ENCODE peak calls at places on chromosomes 1 and 21, in four cellular contexts. D, C, V and L are unnamed samples.

GRCh38 chr1:11473635-11474034 is 5.3 kb upstream of the DISP3 start:
- DNase-seq in D (peak), C (no peak), V (no peak), L (no peak)

GRCh38 chr1:22383526-22384291 is 67.9 kb upstream of the ZBTB40 start:
- DNase-seq in D (peak), C (no peak), V (no peak), L (no peak)

GRCh38 chr1:185474440-185475149 is 157.6 kb upstream of the IVNS1ABP start:
- DNase-seq in D (no peak), C (no peak), V (no peak), L (no peak)

GRCh38 chr1:246961939-246962373 is 30.2 kb upstream of the AHCTF1 start:
- DNase-seq in D (no peak), C (no peak), V (no peak), L (no peak)

GRCh38 chr1:109901508-109902145 is 9.0 kb upstream of the CSF1 start:
- DNase-seq in D (peak), C (no peak), V (no peak), L (no peak)

GRCh38 chr1:56627636-56628039 is 17.5 kb upstream of the PRKAA2 start:
- DNase-seq in D (no peak), C (no peak), V (no peak), L (no peak)

GRCh38 chr1:55005351-55006140 is 6.8 kb downstream of the BSND start:
- DNase-seq in D (peak), C (no peak), V (no peak), L (no peak)

GRCh38 chr1:181061891-181062777 is 26.4 kb upstream of the IER5 start:
- DNase-seq in D (no peak), C (peak), V (no peak), L (peak)

GRCh38 chr1:204289280-204289679 is 70.4 kb downstream of the PLEKHA6 start:
- DNase-seq in D (no peak), C (no peak), V (no peak), L (no peak)

GRCh38 chr1:71733121-71733520 is 549.2 kb downstream of the NEGR1 start:
- DNase-seq in D (no peak), C (no peak), V (no peak), L (no peak)

GRCh38 chr1:204829133-204829532 is 41.5 kb upstream of the NFASC start:
- DNase-seq in D (no peak), C (no peak), V (no peak), L (no peak)

GRCh38 chr1:59494145-59494824 is 197.4 kb downstream of the FGGY start:
- DNase-seq in D (no peak), C (no peak), V (no peak), L (no peak)

GRCh38 chr1:210132582-210132981 is 100.0 kb upstream of the SERTAD4 start:
- DNase-seq in D (peak), C (no peak), V (no peak), L (no peak)

GRCh38 chr1:34192621-34193020 is 15.9 kb downstream of the C1orf94 start:
- DNase-seq in D (no peak), C (no peak), V (no peak), L (no peak)

GRCh38 chr1:228366851-228367741 is 39.5 kb downstream of the TRIM11 start:
- DNase-seq in D (no peak), C (no peak), V (no peak), L (peak)

GRCh38 chr1:6464514-6464836 is 1.5 kb downstream of the TNFRSF25 start:
- DNase-seq in D (no peak), C (no peak), V (no peak), L (no peak)

GRCh38 chr1:40265298-40265697 is 7.3 kb downstream of the ZMPSTE24 start:
- DNase-seq in D (no peak), C (no peak), V (no peak), L (no peak)

GRCh38 chr1:214027498-214027897 is 39.7 kb downstream of the PROX1 start:
- DNase-seq in D (no peak), C (no peak), V (no peak), L (no peak)

GRCh38 chr21:26170471-26171309 is at the start of gene APP:
- DNase-seq in D (peak), C (no peak), V (peak), L (peak)
- TF ChIP-seq POLR2A in D (no peak), C (peak), V (no peak), L (peak)

GRCh38 chr1:25487628-25488027 is 55.8 kb upstream of the LDLRAP1 start:
- DNase-seq in D (peak), C (no peak), V (no peak), L (no peak)

GRCh38 chr1:25485536-25486235 is 55.0 kb downstream of the MACO1 start:
- DNase-seq in D (no peak), C (no peak), V (no peak), L (no peak)

GRCh38 chr1:25484096-25484495 is 53.4 kb downstream of the MACO1 start:
- DNase-seq in D (no peak), C (no peak), V (no peak), L (no peak)

GRCh38 chr1:25484533-25484932 is 53.8 kb downstream of the MACO1 start:
- DNase-seq in D (no peak), C (no peak), V (no peak), L (no peak)

DNA sequence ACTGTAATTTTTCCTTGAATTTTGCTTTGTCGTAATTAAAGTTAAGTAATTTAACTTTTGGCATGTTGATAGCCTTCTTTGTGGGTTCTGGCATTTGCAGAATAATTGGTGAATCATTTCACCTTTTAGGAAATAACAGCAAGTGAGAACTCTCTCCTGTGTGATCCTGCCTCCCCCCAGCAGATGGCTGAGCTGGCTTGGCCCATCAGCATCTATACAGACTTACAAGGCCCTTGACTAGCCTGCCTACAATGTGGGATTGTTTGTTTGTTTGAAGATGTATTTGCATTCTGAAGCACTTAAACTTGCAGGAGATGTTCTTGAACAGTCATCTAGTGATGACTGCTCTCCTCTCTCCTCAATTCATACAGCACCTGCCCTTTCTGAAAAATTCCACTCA is 55.9 kb downstream of the MACO1 start:
- DNase-seq in D (no peak), C (no peak), V (no peak), L (no peak)
- TF ChIP-seq TAF1 in D (no peak), C (no peak), V (no peak), L (no peak)

DNA sequence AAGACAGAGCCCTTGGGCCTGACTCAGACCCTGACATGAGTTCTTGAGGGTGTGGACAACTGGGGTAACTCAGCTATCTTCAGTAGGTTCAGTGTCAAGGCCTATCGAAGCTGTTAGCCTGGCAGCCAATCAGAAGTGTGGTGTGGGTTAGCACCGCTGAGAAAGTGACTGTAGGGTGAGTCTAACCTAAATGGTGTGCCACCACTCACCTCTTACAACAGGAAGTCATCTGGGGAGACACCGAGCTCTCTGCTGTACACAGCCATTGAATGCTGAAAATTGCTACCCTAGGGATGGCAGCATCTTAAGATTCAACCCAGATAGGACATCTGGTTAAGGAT is 44.6 kb downstream of the RASSF5 start:
- DNase-seq in D (no peak), C (no peak), V (no peak), L (no peak)
- TF ChIP-seq POLR2A in D (no peak), C (no peak), V (no peak), L (no peak)

GRCh38 chr1:16442273-16442672 is 1.7 kb downstream of the NECAP2 start:
- DNase-seq in D (no peak), C (no peak), V (no peak), L (no peak)
- TF ChIP-seq TAF1 in D (no peak), C (no peak), V (no peak), L (no peak)

GRCh38 chr1:156104065-156104810 is 10.3 kb upstream of the LMNA start:
- DNase-seq in D (no peak), C (no peak), V (no peak), L (no peak)
- TF ChIP-seq POLR2A in D (no peak), C (no peak), V (no peak), L (no peak)

GRCh38 chr1:87980494-87980893 is 651.8 kb downstream of the LMO4 start:
- DNase-seq in D (no peak), C (no peak), V (no peak), L (no peak)
- TF ChIP-seq TAF1 in D (no peak), C (no peak), V (no peak), L (no peak)

DNA sequence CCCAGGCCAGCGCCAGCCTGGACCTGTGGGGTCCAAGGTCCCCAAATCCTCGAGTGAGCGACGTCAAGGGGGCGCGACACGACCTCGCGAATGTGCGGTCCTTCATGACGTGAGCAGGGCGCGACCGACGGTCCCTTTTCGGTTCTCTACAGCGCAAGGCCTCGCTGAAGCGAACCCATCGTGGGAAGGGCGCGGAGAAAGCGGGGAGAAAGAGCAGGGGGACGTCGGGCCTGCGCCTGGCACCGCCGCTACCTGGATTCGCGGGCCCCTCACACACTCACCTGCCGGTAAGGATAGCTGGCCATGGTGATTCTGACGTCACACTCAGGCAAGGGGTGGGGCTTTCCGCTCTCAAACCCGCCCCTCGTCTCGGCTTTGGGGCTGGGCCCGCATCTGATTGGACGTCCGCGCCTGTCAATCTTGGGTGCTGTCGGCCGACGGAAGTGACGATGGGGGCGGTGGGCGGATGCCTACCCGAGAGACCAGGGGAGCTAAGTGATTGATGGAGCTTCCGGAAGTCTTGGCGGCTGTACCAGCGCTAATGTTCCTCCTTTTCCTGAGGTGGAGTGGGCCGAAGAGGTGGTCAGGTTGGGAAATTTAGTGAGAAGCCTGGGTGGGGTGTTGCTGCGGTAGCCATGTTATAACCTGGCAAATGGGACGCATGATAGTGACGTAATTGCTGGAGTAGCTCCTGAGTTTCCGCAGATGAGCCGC is at the start of gene PEF1:
- DNase-seq in D (peak), C (peak), V (peak), L (peak)
- TF ChIP-seq POLR2A in D (peak), C (peak), V (peak), L (peak)

GRCh38 chr1:20819818-20820217 is 32.7 kb upstream of the HP1BP3 start:
- DNase-seq in D (no peak), C (no peak), V (no peak), L (no peak)

GRCh38 chr1:20829531-20829930 is 42.4 kb upstream of the HP1BP3 start:
- DNase-seq in D (no peak), C (no peak), V (no peak), L (no peak)

DNA sequence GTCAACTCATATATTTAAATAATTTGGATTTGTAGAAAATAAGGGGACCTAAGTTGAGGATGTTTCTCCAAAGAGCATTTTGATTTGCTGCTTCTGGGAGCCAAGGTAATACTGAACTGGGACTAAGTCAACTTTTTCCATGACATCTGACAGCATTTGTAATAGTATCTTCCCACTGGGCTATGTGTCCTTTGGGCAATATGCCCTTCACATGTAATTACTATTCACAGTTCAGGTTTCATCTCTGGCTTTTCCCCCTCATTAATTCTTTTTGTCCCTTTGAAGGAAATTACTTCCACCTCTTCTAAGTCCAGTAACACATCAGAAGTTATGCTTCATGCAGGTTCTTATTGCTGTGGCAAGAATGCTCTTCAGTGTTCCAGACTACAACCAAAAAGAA is 36.8 kb upstream of the HP1BP3 start:
- DNase-seq in D (no peak), C (no peak), V (no peak), L (no peak)
- TF ChIP-seq TAF1 in D (no peak), C (no peak), V (no peak), L (no peak)

GRCh38 chr1:26789612-26789865 is 1.8 kb downstream of the PIGV start:
- DNase-seq in D (no peak), C (no peak), V (no peak), L (no peak)

GRCh38 chr1:26787706-26788514 is at the start of gene PIGV:
- DNase-seq in D (peak), C (no peak), V (peak), L (peak)

GRCh38 chr1:26788515-26788785 is 700 bp downstream of the PIGV start:
- DNase-seq in D (no peak), C (no peak), V (no peak), L (no peak)

GRCh38 chr1:26789953-26790352 is 2.2 kb downstream of the PIGV start:
- DNase-seq in D (no peak), C (no peak), V (no peak), L (no peak)

DNA sequence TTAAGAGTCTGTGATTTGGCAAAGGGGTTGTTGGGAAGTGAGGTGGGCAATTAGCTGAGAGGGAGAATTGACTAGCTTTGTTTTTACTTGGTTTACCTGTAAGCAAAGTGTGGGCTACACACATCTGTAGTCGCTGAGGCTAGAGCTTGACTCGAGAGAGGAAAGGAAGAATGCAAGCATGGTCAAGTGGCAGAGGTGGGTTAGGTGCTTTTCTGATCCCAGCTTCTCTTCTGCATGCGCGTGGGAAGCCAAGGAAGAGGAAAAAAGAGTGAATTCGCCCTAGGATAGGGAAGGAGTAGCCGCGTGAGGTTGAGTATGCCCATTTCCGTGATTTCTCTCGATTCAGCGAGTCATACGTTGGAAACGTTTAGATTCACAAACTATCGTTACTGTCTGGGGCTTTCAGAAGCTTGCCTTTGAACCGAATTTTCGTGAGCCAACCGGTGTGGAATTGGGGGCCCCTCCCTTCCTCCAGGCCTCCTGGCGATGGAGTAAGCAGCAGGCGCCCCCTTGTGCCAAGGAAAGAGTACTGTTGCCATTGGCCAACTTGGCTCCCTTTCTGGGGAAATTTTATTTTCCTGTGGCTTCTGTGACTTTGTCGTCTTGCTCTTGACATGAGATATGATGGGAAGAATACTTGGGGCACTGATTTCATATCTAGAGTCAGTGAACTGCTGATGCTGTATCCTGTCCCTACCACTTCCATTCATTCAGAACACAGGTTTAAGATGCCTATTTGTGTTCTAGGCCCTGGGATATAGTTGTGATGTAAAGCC is 1.3 kb downstream of the PIGV start:
- DNase-seq in D (peak), C (peak), V (peak), L (peak)
- TF ChIP-seq POLR2A in D (peak), C (no peak), V (peak), L (peak)

DNA sequence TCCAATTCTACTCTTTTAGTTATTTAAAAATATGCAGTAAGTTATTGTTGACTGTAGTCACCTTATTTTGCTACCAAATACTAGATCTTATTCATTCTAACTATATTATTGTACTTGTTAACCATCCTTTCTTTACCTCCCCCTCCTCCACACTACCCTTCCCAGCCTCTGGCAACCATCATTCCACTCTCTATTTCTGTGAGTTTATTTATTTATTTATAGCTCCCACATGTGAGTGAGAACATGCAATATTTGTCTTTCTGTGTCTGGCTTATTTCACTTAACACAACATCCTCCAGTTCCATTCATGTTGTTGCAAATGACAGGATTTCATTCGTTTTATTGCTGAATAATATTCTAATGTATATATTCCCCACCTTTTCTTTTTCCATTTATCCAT is 115.8 kb downstream of the TSEN15 start:
- DNase-seq in D (no peak), C (no peak), V (no peak), L (no peak)
- TF ChIP-seq TAF1 in D (no peak), C (no peak), V (no peak), L (no peak)